ENCODE peak calls at places on chromosomes 4 and X, in ten cellular contexts. W, G, A, M, H, C, P, E, N and S are unnamed samples.

GRCh38 chr4:1384675-1385372 is 21.4 kb downstream of the NKX1-1 start:
- DNase-seq in N (no peak), E (no peak), C (no peak), G (no peak), W (no peak), H (peak), M (no peak), P (no peak), A (no peak), S (no peak)

GRCh38 chr4:6307891-6308290 is 38.2 kb downstream of the WFS1 start:
- DNase-seq in N (no peak), C (no peak), M (no peak), W (no peak), G (no peak), A (no peak), P (no peak), H (no peak), E (no peak), S (no peak)

GRCh38 chrX:65610040-65610439 is 57.4 kb upstream of the MSN start:
- DNase-seq in M (no peak), N (no peak), A (no peak), P (no peak), E (no peak), C (no peak), G (no peak), W (no peak), H (no peak), S (no peak)

GRCh38 chrX:3371163-3371562 is 24.7 kb upstream of the MXRA5 start:
- DNase-seq in G (no peak), C (no peak), M (no peak), A (peak), N (no peak), P (no peak), E (no peak), W (no peak), H (no peak), S (no peak)

GRCh38 chrX:10246846-10247245 is 90.1 kb downstream of the CLCN4 start:
- DNase-seq in G (no peak), H (no peak), M (no peak), C (no peak), N (no peak), E (no peak), P (no peak), W (no peak), A (no peak), S (no peak)

GRCh38 chrX:130758072-130758471 is 144.9 kb downstream of the ENOX2 start:
- DNase-seq in A (no peak), W (no peak), N (no peak), G (no peak), H (no peak), C (no peak), P (no peak), E (no peak), M (no peak), S (no peak)

GRCh38 chr4:94171616-94172015 is 36.0 kb upstream of the SMARCAD1 start:
- DNase-seq in M (no peak), P (no peak), G (no peak), A (no peak), E (no peak), C (no peak), W (no peak), H (no peak), N (no peak), S (no peak)

GRCh38 chr4:15234101-15234500 is 193.7 kb upstream of the C1QTNF7 start:
- DNase-seq in G (no peak), E (peak), W (no peak), P (peak), H (no peak), C (no peak), A (peak), N (no peak), M (peak), S (peak)

GRCh38 chrX:97763391-97763790 is 879.7 kb downstream of the RPA4 start:
- DNase-seq in G (no peak), P (no peak), E (no peak), C (no peak), H (no peak), A (no peak), M (no peak), N (no peak), W (no peak), S (no peak)

GRCh38 chr4:151573474-151573873 is 164.5 kb downstream of the FHIP1A start:
- DNase-seq in G (no peak), W (no peak), P (no peak), C (no peak), N (no peak), A (no peak), E (no peak), H (no peak), M (no peak), S (no peak)

GRCh38 chrX:1661048-1661921 is 46.4 kb downstream of the ASMT start:
- DNase-seq in C (peak), H (peak), G (peak), W (peak), P (no peak), A (no peak), N (no peak), E (no peak), M (no peak), S (no peak)

GRCh38 chrX:77785400-77785745 is 643 bp downstream of the ATRX start:
- DNase-seq in G (no peak), E (no peak), P (no peak), H (no peak), N (no peak), A (peak), M (no peak), C (no peak), W (peak), S (no peak)

GRCh38 chrX:110146521-110146920 is 143.6 kb downstream of the TMEM164 start:
- DNase-seq in N (no peak), W (peak), M (no peak), G (no peak), P (no peak), E (peak), A (peak), H (no peak), C (peak), S (no peak)

DNA sequence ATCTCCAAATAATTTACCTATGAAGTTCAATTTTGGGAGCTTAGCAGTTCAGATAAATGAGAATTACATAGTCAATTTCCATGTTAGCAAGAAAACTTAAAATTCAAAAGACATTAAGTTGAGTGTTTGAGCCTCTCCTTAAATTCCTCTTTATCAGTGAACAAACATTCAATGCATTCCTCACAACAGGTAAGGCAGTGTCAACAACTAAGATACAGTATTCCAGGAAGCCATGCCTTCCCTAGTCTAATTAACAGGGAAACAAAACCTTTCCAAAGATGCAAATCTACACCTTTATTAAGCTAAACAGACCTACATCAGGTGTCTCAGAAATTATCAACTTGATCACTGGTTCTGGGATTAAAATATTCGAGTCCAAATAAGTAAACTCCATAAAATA is 3.7 kb downstream of the SH3RF1 start:
- DNase-seq in H (no peak), M (no peak), C (no peak), N (no peak), P (no peak), A (no peak), W (no peak), E (no peak), G (no peak), S (no peak)
- H3K4me3 ChIP-seq in H (peak), M (peak), C (peak), N (peak), P (no peak), A (peak), W (no peak), E (peak), G (no peak), S (peak)

DNA sequence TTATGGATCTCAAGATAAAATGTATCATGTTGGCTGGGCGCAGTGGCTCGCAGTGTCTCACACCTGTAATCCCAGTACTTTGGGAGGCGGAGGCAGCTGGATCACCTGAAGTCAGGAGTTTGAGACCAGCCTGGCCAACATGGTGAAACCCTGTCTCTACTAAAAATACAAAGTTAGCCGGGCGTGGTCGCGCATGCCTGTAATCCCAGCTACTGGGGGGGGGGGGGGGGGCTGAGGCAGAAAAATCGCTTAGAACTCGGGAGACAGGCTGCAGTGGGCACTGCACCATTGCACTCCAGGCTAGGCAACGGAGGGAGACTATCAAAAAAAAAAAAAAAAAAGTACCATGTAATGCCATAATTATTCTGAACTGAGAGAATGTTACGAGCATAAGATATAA is 2.1 kb downstream of the RBMX start:
- DNase-seq in G (no peak), H (no peak), E (no peak), P (no peak), A (no peak), C (no peak), W (no peak), M (no peak), N (no peak), S (no peak)
- TF ChIP-seq CTCF in G (no peak), H (no peak), E (no peak), P (no peak), A (no peak), C (no peak), W (no peak), M (no peak), N (no peak), S (no peak)

DNA sequence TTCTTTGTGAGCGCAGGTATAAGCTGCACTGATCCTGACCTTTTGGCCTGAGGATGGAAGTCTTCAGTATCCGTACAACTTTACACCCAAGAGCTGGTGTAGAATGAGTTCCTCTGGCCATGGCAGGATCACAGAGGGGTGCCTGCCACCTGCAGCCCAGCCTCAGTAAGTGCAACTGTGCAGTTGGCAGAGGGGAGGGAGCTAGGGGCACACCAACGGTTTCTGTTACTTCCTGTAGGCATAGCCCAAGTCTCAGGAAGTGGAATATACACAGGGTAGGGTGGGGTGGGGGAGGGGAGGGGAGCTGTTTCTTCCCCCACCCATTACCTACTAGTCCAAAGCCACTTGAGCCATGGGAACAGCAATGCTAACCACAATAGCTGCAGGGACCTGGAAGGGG is 85.4 kb upstream of the GBA3 start:
- DNase-seq in C (peak), N (no peak), A (peak), G (peak), H (peak), W (peak), E (no peak), M (peak), P (peak), S (no peak)
- H3K4me3 ChIP-seq in C (no peak), N (no peak), A (no peak), G (no peak), H (no peak), W (no peak), E (no peak), M (no peak), P (no peak), S (no peak)

GRCh38 chr4:103204114-103204513 is 6.0 kb upstream of the CENPE start:
- DNase-seq in A (no peak), C (peak), N (no peak), E (no peak), H (no peak), W (peak), P (no peak), G (no peak), M (no peak), S (no peak)
- TF ChIP-seq CTCF in A (peak), C (peak), N (no peak), E (peak), H (no peak), W (peak), P (peak), G (no peak), M (peak), S (peak)